ENCODE peak calls at places on chromosome 6, in five cellular contexts. R, A, K, Q and F are unnamed samples. For H3K4me1, H3K9me3 and H3K27me3, the result is how much of the 10 kb centered on the place peaks cover.

GRCh38 chr6:170093658-170094596 is 197.0 kb downstream of the DLL1 start:
- DNase-seq in Q (no peak), R (no peak), K (no peak), A (no peak), F (peak)

GRCh38 chr6:123745877-123746276 is 57.8 kb upstream of the NKAIN2 start:
- DNase-seq in Q (no peak), R (no peak), K (no peak), A (peak), F (no peak)

GRCh38 chr6:1296542-1296941 is 15.4 kb upstream of the FOXQ1 start:
- DNase-seq in K (no peak), Q (no peak), R (no peak), A (peak), F (no peak)

GRCh38 chr6:42007286-42007685 is 43.0 kb upstream of the TAF8 start:
- DNase-seq in A (no peak), Q (no peak), R (no peak), K (no peak), F (no peak)

GRCh38 chr6:170268216-170269129 is 22.4 kb downstream of the DLL1 start:
- DNase-seq in A (no peak), Q (peak), K (no peak), R (no peak), F (peak)

GRCh38 chr6:156953478-156954146 is 176.4 kb downstream of the ARID1B start:
- DNase-seq in A (peak), Q (no peak), R (no peak), K (no peak), F (no peak)

GRCh38 chr6:33313105-33313708 is 671 bp downstream of the TAPBP start:
- DNase-seq in R (peak), Q (peak), K (peak), A (peak), F (peak)

GRCh38 chr6:45663181-45664180 is 285.7 kb upstream of the SUPT3H start:
- DNase-seq in R (peak), K (no peak), A (no peak), Q (peak), F (peak)

GRCh38 chr6:166244353-166245045 is 63.7 kb downstream of the PRR18 start:
- DNase-seq in A (no peak), R (peak), K (no peak), Q (no peak), F (no peak)

GRCh38 chr6:89302936-89303335 is 12.2 kb downstream of the GABRR2 start:
- DNase-seq in R (no peak), K (no peak), Q (no peak), A (no peak), F (no peak)

GRCh38 chr6:53201270-53201669 is 52.6 kb upstream of the GCM1 start:
- DNase-seq in K (no peak), A (no peak), Q (no peak), R (no peak), F (no peak)

GRCh38 chr6:65908065-65908464 is 201.0 kb upstream of the EYS start:
- DNase-seq in K (no peak), R (no peak), A (no peak), Q (no peak), F (no peak)

GRCh38 chr6:6930223-6930880 is 177.4 kb upstream of the RREB1 start:
- DNase-seq in A (no peak), R (no peak), Q (no peak), K (no peak), F (no peak)

GRCh38 chr6:89281779-89282246 is 33.3 kb downstream of the GABRR2 start:
- DNase-seq in Q (no peak), A (peak), K (no peak), R (peak), F (no peak)

GRCh38 chr6:30947231-30947630 is 6.5 kb downstream of the MUCL3 start:
- DNase-seq in Q (no peak), R (no peak), K (no peak), A (no peak), F (no peak)

GRCh38 chr6:127146935-127147334 is 28.5 kb downstream of the RSPO3 start:
- DNase-seq in A (peak), R (no peak), Q (no peak), K (no peak), F (no peak)

GRCh38 chr6:83221886-83222479 is 28.8 kb downstream of the RWDD2A start:
- DNase-seq in K (no peak), A (peak), R (no peak), Q (no peak), F (no peak)

GRCh38 chr6:117477988-117478852 is 4.3 kb upstream of the DCBLD1 start:
- DNase-seq in Q (no peak), R (peak), K (no peak), A (no peak), F (no peak)

GRCh38 chr6:124040655-124041054 is 237.0 kb downstream of the NKAIN2 start:
- DNase-seq in K (no peak), R (no peak), Q (no peak), A (no peak), F (no peak)

GRCh38 chr6:170063431-170063830 is 227.4 kb downstream of the DLL1 start:
- DNase-seq in A (no peak), R (peak), K (no peak), Q (no peak), F (no peak)

GRCh38 chr6:14924126-14925024 is 321.5 kb upstream of the JARID2 start:
- DNase-seq in K (no peak), R (no peak), A (peak), Q (no peak), F (peak)

GRCh38 chr6:43780891-43781571 is 11.0 kb downstream of the VEGFA start:
- DNase-seq in A (no peak), K (no peak), Q (no peak), R (no peak), F (no peak)

GRCh38 chr6:43780293-43780692 is 10.3 kb downstream of the VEGFA start:
- DNase-seq in K (no peak), Q (no peak), A (no peak), R (no peak), F (no peak)

GRCh38 chr6:43778131-43778857 is 8.3 kb downstream of the VEGFA start:
- DNase-seq in K (no peak), Q (no peak), A (no peak), R (no peak), F (no peak)

GRCh38 chr6:43779864-43780260 is 9.9 kb downstream of the VEGFA start:
- DNase-seq in Q (peak), A (no peak), R (no peak), K (no peak), F (no peak)

DNA sequence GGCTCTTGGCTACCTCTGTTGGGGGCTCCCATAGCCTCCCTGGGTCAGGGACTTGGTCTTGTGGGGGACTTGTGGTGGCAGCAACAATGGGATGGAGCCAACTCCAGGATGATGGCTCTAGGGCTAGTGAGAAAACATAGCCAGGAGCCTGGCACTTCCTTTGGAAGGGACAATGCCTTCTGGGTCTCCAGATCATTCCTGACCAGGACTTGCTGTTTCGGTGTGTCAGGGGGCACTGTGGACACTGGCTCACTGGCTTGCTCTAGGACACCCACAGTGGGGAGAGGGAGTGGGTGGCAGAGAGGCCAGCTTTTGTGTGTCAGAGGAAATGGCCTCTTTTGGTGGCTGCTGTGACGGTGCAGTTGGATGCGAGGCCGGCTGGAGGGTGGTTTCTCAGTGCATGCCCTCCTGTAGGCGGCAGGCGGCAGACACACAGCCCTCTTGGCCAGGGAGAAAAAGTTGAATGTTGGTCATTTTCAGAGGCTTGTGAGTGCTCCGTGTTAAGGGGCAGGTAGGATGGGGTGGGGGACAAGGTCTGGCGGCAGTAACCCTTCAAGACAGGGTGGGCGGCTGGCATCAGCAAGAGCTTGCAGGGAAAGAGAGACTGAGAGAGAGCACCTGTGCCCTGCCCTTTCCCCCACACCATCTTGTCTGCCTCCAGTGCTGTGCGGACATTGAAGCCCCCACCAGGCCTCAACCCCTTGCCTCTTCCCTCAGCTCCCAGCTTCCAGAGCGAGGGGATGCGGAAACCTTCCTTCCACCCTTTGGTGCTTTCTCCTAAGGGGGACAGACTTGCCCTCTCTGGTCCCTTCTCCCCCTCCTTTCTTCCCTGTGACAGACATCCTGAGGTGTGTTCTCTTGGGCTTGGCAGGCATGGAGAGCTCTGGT is 9.2 kb downstream of the VEGFA start:
- DNase-seq in R (no peak), Q (no peak), A (no peak), K (no peak), F (no peak)
- H3K4me1 ChIP-seq in R (under half), Q (under half), A (under half), K (under half), F (half or more)

GRCh38 chr6:151524059-151524458 is 30.2 kb downstream of the CCDC170 start:
- DNase-seq in Q (no peak), K (no peak), R (no peak), A (no peak), F (no peak)

DNA sequence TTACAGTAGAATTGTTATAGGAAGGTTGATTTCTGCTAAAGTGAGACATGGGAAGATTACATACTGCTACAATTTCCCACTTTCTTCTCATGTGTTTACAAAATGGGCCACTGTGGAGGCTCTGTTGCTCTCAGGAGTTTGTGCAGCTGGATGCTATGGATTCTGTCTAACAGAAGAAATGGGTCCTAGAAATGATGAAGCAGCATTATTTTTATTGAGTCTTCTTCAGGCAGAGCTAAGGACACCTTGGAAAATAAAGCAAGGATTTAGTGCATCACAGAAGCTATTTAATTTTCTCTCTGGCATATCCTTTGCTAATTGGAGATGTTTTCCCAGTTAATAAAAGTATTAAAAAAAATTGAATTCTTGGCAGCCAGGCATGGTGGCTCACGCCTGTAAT is 29.2 kb downstream of the CCDC170 start:
- DNase-seq in R (no peak), K (no peak), Q (no peak), A (no peak), F (no peak)
- H3K9me3 ChIP-seq in R (under half), K (under half), Q (under half), A (under half), F (under half)

DNA sequence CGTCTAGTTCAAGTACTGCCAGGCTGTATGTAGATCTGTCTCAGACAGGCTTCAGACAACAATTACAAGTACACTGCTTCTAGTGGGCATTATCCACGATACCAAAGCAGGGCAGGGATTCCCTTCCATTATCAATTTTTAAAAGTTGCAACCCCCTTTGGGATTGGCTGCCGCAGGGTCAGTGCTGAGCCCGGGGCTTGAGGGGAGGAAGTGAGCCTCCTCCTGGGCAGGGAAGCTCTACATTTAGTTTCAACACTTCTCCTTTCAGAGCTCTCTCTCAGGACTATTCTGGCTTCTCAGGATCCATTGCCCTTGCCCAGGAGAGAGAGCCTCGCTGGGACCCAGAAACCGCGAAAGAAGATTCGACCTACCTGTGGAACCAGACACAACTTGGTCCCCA is 1.5 kb downstream of the HTR1B start:
- DNase-seq in R (no peak), Q (no peak), K (no peak), A (no peak), F (no peak)
- H3K27me3 ChIP-seq in R (half or more), Q (under half), K (under half), A (under half), F (under half)

GRCh38 chr6:37862415-37862814 is 42.9 kb downstream of the ZFAND3 start:
- DNase-seq in R (no peak), K (no peak), A (no peak), Q (no peak), F (no peak)
- H3K4me1 ChIP-seq in R (under half), K (under half), A (under half), Q (under half), F (half or more)

DNA sequence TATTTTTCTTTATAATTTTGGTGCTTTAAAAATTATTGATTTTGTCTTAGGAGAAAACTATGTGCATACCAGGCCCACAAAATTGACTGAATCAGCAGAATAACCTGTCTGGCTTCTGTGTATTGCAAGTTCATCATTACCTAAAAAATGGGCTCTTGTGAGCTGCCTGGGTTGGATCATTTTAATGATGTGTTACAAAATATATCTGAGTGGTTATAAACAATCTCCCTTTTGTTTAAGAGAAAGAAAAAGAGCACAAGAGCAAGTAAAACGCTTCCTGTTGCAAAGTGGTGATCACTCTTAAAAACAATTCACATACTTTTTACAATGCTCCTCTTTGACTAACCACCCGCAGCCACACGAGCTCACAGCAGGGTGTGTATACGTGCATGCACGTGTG is 335.0 kb downstream of the HDGFL1 start:
- DNase-seq in K (no peak), Q (no peak), A (peak), R (no peak), F (no peak)
- H3K9me3 ChIP-seq in K (under half), Q (under half), A (under half), R (under half), F (under half)

GRCh38 chr6:108165714-108166663 is at the start of gene NR2E1:
- DNase-seq in Q (no peak), A (peak), R (no peak), K (no peak), F (no peak)
- H3K27me3 ChIP-seq in Q (half or more), A (half or more), R (half or more), K (under half), F (half or more)

GRCh38 chr6:111761783-111762312 is 111.4 kb downstream of the FYN start:
- DNase-seq in A (peak), R (no peak), K (no peak), Q (no peak), F (no peak)

GRCh38 chr6:111765681-111766523 is 107.3 kb downstream of the FYN start:
- DNase-seq in R (no peak), Q (no peak), K (no peak), A (peak), F (no peak)

GRCh38 chr6:111766524-111766857 is 106.8 kb downstream of the FYN start:
- DNase-seq in R (no peak), A (no peak), K (no peak), Q (no peak), F (no peak)

GRCh38 chr6:111764238-111765182 is 108.7 kb downstream of the FYN start:
- DNase-seq in R (peak), Q (no peak), A (no peak), K (no peak), F (no peak)

GRCh38 chr6:111763381-111763780 is 109.9 kb downstream of the FYN start:
- DNase-seq in A (peak), K (no peak), R (no peak), Q (no peak), F (no peak)
- H3K4me1 ChIP-seq in A (under half), K (under half), R (under half), Q (under half), F (under half)

GRCh38 chr6:38193051-38193450 is 373.5 kb downstream of the ZFAND3 start:
- DNase-seq in R (no peak), K (no peak), A (no peak), Q (no peak), F (no peak)
- H3K9me3 ChIP-seq in R (under half), K (under half), A (under half), Q (under half), F (under half)

DNA sequence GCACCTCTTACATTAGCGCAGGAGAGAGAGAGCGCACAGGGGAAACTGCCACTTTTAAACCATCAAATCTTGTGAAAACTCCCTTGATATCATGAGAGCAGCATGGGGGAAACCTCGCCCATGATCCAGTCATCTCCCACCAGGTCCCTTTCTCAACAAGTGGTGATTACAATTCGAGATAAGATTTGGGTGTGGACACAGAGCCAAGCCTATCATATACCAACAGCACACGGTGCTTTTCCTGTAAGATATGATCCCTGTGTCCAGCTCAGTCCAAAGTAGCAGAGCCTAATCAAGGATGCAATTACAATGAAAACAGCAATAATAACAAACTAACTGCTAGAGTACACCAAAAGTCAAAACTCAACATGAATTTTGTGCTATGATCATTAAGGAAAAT is 148.7 kb upstream of the TCF21 start:
- DNase-seq in K (no peak), Q (no peak), A (no peak), R (no peak), F (no peak)
- H3K27me3 ChIP-seq in K (under half), Q (under half), A (under half), R (under half), F (under half)